ENCODE peak calls at places on chromosomes 3 and 15, in six cellular contexts. L is activated T-helper 1 cell treated with Interleukin-2 at 50 U/mL for 16 hours; M is activated CD4-positive, CD25-positive, alpha-beta regulatory T cell; F is dorsolateral prefrontal cortex; D is activated naive CD4-positive, alpha-beta T cell; H is GM20000. T is an unnamed sample.

GRCh38 chr15:34851751-34852150 is 56.4 kb upstream of the ACTC1 start:
- DNase-seq in L (no peak), M (no peak), F (no peak), D (no peak), H (no peak), T (no peak)

GRCh38 chr3:101036676-101037075 is 43.5 kb upstream of the ABI3BP start:
- DNase-seq in L (no peak), M (no peak), F (no peak), D (no peak), H (no peak), T (no peak)

GRCh38 chr15:83658406-83658805 is 4.5 kb downstream of the ADAMTSL3 start:
- DNase-seq in L (no peak), M (no peak), F (no peak), D (no peak), H (no peak), T (no peak)

GRCh38 chr15:85854345-85855097 is 59.8 kb upstream of the KLHL25 start:
- DNase-seq in L (peak), M (no peak), F (no peak), D (peak), H (peak), T (no peak)

GRCh38 chr3:7270731-7271130 is 409.8 kb downstream of the GRM7 start:
- DNase-seq in L (no peak), M (no peak), F (no peak), D (no peak), H (no peak), T (no peak)

GRCh38 chr15:42741710-42742109 is 4.8 kb upstream of the CDAN1 start:
- DNase-seq in L (no peak), M (no peak), F (no peak), D (no peak), H (no peak), T (no peak)

GRCh38 chr15:31273258-31273941 is 53.2 kb upstream of the KLF13 start:
- DNase-seq in L (no peak), M (no peak), F (no peak), D (no peak), H (no peak), T (no peak)

GRCh38 chr3:186025161-186025560 is 83.7 kb downstream of the ETV5 start:
- DNase-seq in L (no peak), M (no peak), F (no peak), D (no peak), H (no peak), T (no peak)

GRCh38 chr3:8660271-8660731 is 15.7 kb upstream of the SSUH2 start:
- DNase-seq in L (no peak), M (no peak), F (no peak), D (no peak), H (no peak), T (no peak)

GRCh38 chr15:25250011-25250596 is 188.7 kb downstream of the UBE3A start:
- DNase-seq in L (no peak), M (no peak), F (peak), D (no peak), H (no peak), T (no peak)

GRCh38 chr3:126447456-126448106 is 28.1 kb downstream of the ZXDC start:
- DNase-seq in L (no peak), M (no peak), F (no peak), D (no peak), H (no peak), T (no peak)

GRCh38 chr15:43776718-43777292 is at the start of gene ELL3:
- DNase-seq in L (peak), M (peak), F (no peak), D (peak), H (peak), T (peak)

GRCh38 chr3:124559650-124560405 is 170.4 kb upstream of the UMPS start:
- DNase-seq in L (peak), M (peak), F (peak), D (peak), H (peak), T (peak)

GRCh38 chr3:43214616-43215015 is 71.7 kb upstream of the SNRK start:
- DNase-seq in L (no peak), M (no peak), F (no peak), D (no peak), H (no peak), T (no peak)

GRCh38 chr15:64478863-64479262 is 18.5 kb downstream of the ZNF609 start:
- DNase-seq in L (no peak), M (no peak), F (no peak), D (no peak), H (no peak), T (no peak)

GRCh38 chr3:80521081-80521480 is 753.3 kb upstream of the ROBO1 start:
- DNase-seq in L (no peak), M (no peak), F (no peak), D (no peak), H (no peak), T (no peak)

GRCh38 chr3:167733961-167734497 is 663 bp downstream of the PDCD10 start:
- DNase-seq in L (no peak), M (no peak), F (no peak), D (no peak), H (no peak), T (no peak)

GRCh38 chr3:19427417-19428149 is 279.3 kb downstream of the KCNH8 start:
- DNase-seq in L (no peak), M (no peak), F (no peak), D (no peak), H (no peak), T (no peak)

GRCh38 chr15:64574220-64574994 is 114.0 kb downstream of the ZNF609 start:
- DNase-seq in L (no peak), M (no peak), F (no peak), D (no peak), H (no peak), T (no peak)

GRCh38 chr3:133254151-133254550 is 145.7 kb upstream of the BFSP2 start:
- DNase-seq in L (no peak), M (no peak), F (no peak), D (no peak), H (no peak), T (no peak)

GRCh38 chr3:56379723-56380287 is 88.5 kb downstream of the ERC2 start:
- DNase-seq in L (no peak), M (no peak), F (no peak), D (no peak), H (no peak), T (no peak)

GRCh38 chr3:115693868-115694267 is 70.6 kb downstream of the GAP43 start:
- DNase-seq in L (no peak), M (no peak), F (peak), D (no peak), H (no peak), T (no peak)